ENCODE peak calls at places on chromosome 2, in eight cellular contexts. P is brain microvascular endothelial cell; C is body of pancreas; J is IMR-90; D is SK-N-SH; H is K562; T is hepatocyte; W is CD8-positive, alpha-beta T cell. L is an unnamed sample.

GRCh38 chr2:172095905-172096660 is 6.6 kb downstream of the DLX2 start:
- DNase-seq in P (no peak), C (no peak), J (no peak), D (peak; percentile 55), H (no peak), T (no peak), W (no peak), L (no peak)

GRCh38 chr2:118251427-118251826 is 163.2 kb downstream of the INSIG2 start:
- DNase-seq in P (no peak), C (no peak), J (no peak), D (no peak), H (no peak), T (no peak), W (no peak), L (no peak)

GRCh38 chr2:213150315-213150951 is 979 bp downstream of the IKZF2 start:
- DNase-seq in P (no peak), C (peak; percentile 8), J (peak; percentile 13), D (no peak), H (peak; percentile 0), T (peak; percentile 43), W (no peak), L (no peak)

GRCh38 chr2:121297217-121297830 is 12.3 kb upstream of the TFCP2L1 start:
- DNase-seq in P (peak; percentile 60), C (peak; percentile 54), J (peak; percentile 17), D (peak; percentile 79), H (peak; percentile 41), T (peak; percentile 57), W (no peak), L (no peak)

GRCh38 chr2:42171396-42171971 is 2.3 kb downstream of the EML4 start:
- DNase-seq in P (no peak), C (no peak), J (peak; percentile 13), D (peak; percentile 45), H (no peak), T (no peak), W (no peak), L (no peak)

GRCh38 chr2:38528008-38528442 is 74.7 kb downstream of the HNRNPLL start:
- DNase-seq in P (peak; percentile 65), C (no peak), J (peak; percentile 69), D (peak; percentile 96), H (peak; percentile 46), T (peak; percentile 55), W (no peak), L (no peak)

GRCh38 chr2:186614373-186614772 is 24.5 kb downstream of the ITGAV start:
- DNase-seq in P (no peak), C (no peak), J (no peak), D (no peak), H (no peak), T (no peak), W (no peak), L (no peak)

GRCh38 chr2:16553222-16553621 is 112.4 kb downstream of the CYRIA start:
- DNase-seq in P (peak; percentile 41), C (peak; percentile 41), J (peak; percentile 33), D (peak; percentile 28), H (peak; percentile 48), T (peak; percentile 68), W (no peak), L (peak; percentile 14)

GRCh38 chr2:45739796-45740485 is 88.5 kb downstream of the PRKCE start:
- DNase-seq in P (no peak), C (no peak), J (no peak), D (no peak), H (no peak), T (no peak), W (no peak), L (no peak)

GRCh38 chr2:214138779-214139178 is 272.1 kb upstream of the VWC2L start:
- DNase-seq in P (no peak), C (no peak), J (no peak), D (no peak), H (no peak), T (no peak), W (no peak), L (no peak)

GRCh38 chr2:209933499-209934458 is 68.7 kb upstream of the RPE start:
- DNase-seq in P (peak; percentile 81), C (peak; percentile 76), J (peak; percentile 75), D (no peak), H (no peak), T (peak; percentile 65), W (no peak), L (peak; percentile 72)

GRCh38 chr2:58601017-58601416 is 359.9 kb upstream of the FANCL start:
- DNase-seq in P (peak; percentile 34), C (no peak), J (no peak), D (no peak), H (no peak), T (no peak), W (no peak), L (no peak)

GRCh38 chr2:219509780-219510511 is 4.3 kb upstream of the ASIC4 start:
- DNase-seq in P (peak; percentile 33), C (peak; percentile 66), J (peak; percentile 45), D (peak; percentile 83), H (peak; percentile 95), T (peak; percentile 82), W (peak; percentile 48), L (no peak)

GRCh38 chr2:33344230-33344629 is 132.2 kb upstream of the RASGRP3 start:
- DNase-seq in P (no peak), C (no peak), J (no peak), D (no peak), H (no peak), T (no peak), W (no peak), L (no peak)

GRCh38 chr2:68726608-68727367 is 7.8 kb upstream of the ARHGAP25 start:
- DNase-seq in P (no peak), C (peak; percentile 34), J (no peak), D (no peak), H (no peak), T (no peak), W (peak; percentile 90), L (no peak)

DNA sequence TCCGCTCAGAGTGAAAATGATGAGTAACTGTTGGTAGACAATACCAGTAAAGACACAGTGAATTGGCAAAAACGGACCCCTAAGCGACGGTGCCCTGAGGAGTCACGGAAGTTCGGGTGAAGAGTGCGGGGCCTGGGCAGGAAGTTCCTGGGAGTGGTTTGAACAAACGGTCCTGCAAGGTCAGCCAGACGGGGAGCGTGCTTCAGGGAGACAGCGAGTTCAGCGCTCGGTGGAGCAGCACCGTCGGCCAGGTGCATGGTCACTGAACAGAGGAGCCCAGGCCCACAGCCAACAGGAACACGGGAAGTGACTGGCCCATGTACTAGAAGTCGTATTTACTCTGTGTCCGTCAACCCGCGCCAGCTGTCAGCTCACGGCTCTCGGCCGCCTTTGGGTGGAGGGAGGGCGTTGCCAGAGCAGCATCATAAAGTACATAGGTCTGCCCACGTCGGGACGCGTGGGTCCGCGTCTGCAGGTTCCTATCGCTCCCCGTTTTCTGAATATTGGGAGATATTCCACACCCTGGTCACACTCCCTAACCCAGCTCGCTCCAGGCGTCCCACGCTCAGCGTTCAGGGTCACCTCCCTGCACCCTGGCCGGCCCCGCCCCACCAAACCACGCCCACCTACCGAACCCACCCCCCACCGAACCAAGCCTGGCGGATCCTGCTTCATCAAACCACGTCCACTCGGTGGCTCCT is 75.6 kb upstream of the UXS1 start:
- DNase-seq in P (no peak), C (peak; percentile 95), J (no peak), D (peak; percentile 67), H (peak; percentile 28), T (no peak), W (peak; percentile 34), L (peak; percentile 88)
- H3K4me3 ChIP-seq in P (no peak overlapping the region), C (no peak overlapping the region), J (no peak overlapping the region), D (peak overlapping the region; percentile 43), H (peak overlapping the region; percentile 21), T (no peak overlapping the region), W (peak overlapping the region; percentile 57), L (peak overlapping the region; percentile 38)

GRCh38 chr2:240030379-240031094 is at the start of gene OR6B2:
- DNase-seq in P (no peak), C (no peak), J (no peak), D (no peak), H (no peak), T (no peak), W (no peak), L (no peak)

GRCh38 chr2:240023792-240024191 is 1.4 kb downstream of the NDUFA10 start:
- DNase-seq in P (no peak), C (no peak), J (no peak), D (no peak), H (peak; percentile 67), T (no peak), W (no peak), L (no peak)

GRCh38 chr2:240021488-240022104 is 3.5 kb downstream of the NDUFA10 start:
- DNase-seq in P (peak; percentile 60), C (peak; percentile 66), J (peak; percentile 47), D (peak; percentile 85), H (peak; percentile 68), T (peak; percentile 88), W (peak; percentile 64), L (no peak)

GRCh38 chr2:240024766-240025165 is 376 bp downstream of the NDUFA10 start:
- DNase-seq in P (no peak), C (no peak), J (no peak), D (no peak), H (peak; percentile 25), T (peak; percentile 50), W (peak; percentile 57), L (no peak)
- TF ChIP-seq CTCF in P (no peak), C (no peak), J (no peak), D (no peak), H (no peak), T (no peak), W (no peak), L (no peak)

DNA sequence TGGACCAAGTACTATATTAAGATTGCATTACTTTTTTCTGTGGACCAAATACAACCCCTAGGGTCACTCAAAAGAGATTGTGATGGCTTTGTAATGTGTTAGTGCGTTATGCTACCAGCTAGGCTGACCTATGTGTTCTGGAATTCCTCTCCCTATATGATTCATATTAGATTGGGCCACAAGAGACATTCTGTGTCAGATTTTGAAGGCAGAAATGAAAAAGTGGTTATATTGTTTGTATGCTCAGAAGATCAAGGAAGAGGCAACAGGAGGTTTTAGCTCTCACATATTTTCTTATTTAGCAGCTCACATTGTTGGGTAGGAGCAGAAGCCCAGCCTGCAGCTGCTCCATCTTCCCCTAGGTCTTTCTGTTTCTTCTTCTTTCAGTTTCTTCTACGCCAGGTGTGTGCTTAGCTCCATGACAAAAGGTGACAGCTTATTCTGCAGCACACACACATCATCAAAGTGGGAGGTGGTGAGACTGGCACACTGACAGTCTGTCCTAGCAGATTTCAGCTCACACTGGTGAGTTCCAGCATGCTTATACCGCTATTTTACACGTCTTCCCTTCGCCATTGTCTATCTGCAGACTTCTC is 156.8 kb upstream of the UBE2E3 start:
- DNase-seq in P (peak; percentile 66), C (no peak), J (peak; percentile 57), D (no peak), H (no peak), T (no peak), W (no peak), L (no peak)
- H3K4me3 ChIP-seq in P (no peak overlapping the region), C (no peak overlapping the region), J (no peak overlapping the region), D (no peak overlapping the region), H (no peak overlapping the region), T (no peak overlapping the region), W (no peak overlapping the region), L (no peak overlapping the region)

GRCh38 chr2:230814616-230815015 is 50.1 kb upstream of the ITM2C start:
- DNase-seq in P (peak; percentile 25), C (no peak), J (peak; percentile 47), D (no peak), H (peak; percentile 10), T (peak; percentile 32), W (no peak), L (peak; percentile 10)
- TF ChIP-seq CTCF in P (peak; percentile 54), C (no peak), J (peak; percentile 54), D (peak; percentile 59), H (no peak), T (peak; percentile 45), W (no peak), L (peak; percentile 49)

GRCh38 chr2:30230479-30230854 is 867 bp upstream of the LBH start:
- DNase-seq in P (peak; percentile 47), C (no peak), J (peak; percentile 64), D (peak; percentile 80), H (peak; percentile 47), T (peak; percentile 66), W (peak; percentile 43), L (no peak)
- H3K4me3 ChIP-seq in P (peak overlapping the region; percentile 64), C (no peak overlapping the region), J (peak overlapping the region; percentile 84), D (peak overlapping the region; percentile 73), H (peak overlapping the region; percentile 61), T (peak overlapping the region; percentile 72), W (peak overlapping the region; percentile 96), L (no peak overlapping the region)